ENCODE peak calls at places on chromosomes 4 and X, in five cellular contexts. C, B, V, P and O are unnamed samples. For H3K9me3 and H3K4me1, the result is how much of the 10 kb centered on the place peaks cover.

GRCh38 chr4:2796261-2797187 is 3.6 kb downstream of the SH3BP2 start:
- DNase-seq in V (peak), P (peak), B (peak), C (peak), O (peak)

GRCh38 chr4:39045791-39046221 is 13.6 kb upstream of the TMEM156 start:
- DNase-seq in P (peak), C (peak), V (peak), B (peak), O (no peak)

GRCh38 chrX:151073767-151074166 is 90.6 kb downstream of the HMGB3 start:
- DNase-seq in C (no peak), B (no peak), P (no peak), V (no peak), O (no peak)

GRCh38 chrX:134013092-134013497 is 27.7 kb upstream of the GPC3 start:
- DNase-seq in C (peak), B (peak), V (no peak), P (peak), O (no peak)

GRCh38 chr4:154332681-154333421 is 158.7 kb downstream of the DCHS2 start:
- DNase-seq in P (no peak), B (no peak), V (peak), C (peak), O (no peak)

GRCh38 chr4:13331827-13332226 is 152.3 kb downstream of the RAB28 start:
- DNase-seq in B (no peak), P (no peak), V (no peak), C (no peak), O (no peak)

GRCh38 chrX:38220024-38220935 is at the start of gene SRPX:
- DNase-seq in B (peak), P (peak), C (peak), V (peak), O (no peak)

GRCh38 chr4:24794111-24794860 is 1.1 kb upstream of the SOD3 start:
- DNase-seq in P (peak), B (peak), V (no peak), C (peak), O (peak)

GRCh38 chrX:115232933-115233496 is 881 bp downstream of the LRCH2 start:
- DNase-seq in P (peak), C (no peak), B (no peak), V (no peak), O (no peak)
- H3K4me2 ChIP-seq in P (peak), C (peak), B (peak), V (peak), O (peak)

GRCh38 chr4:11439836-11440235 is 11.1 kb upstream of the HS3ST1 start:
- DNase-seq in C (no peak), V (no peak), P (no peak), B (no peak), O (no peak)
- H3K9me3 ChIP-seq in C (under half), V (under half), P (under half), B (under half), O (under half)

DNA sequence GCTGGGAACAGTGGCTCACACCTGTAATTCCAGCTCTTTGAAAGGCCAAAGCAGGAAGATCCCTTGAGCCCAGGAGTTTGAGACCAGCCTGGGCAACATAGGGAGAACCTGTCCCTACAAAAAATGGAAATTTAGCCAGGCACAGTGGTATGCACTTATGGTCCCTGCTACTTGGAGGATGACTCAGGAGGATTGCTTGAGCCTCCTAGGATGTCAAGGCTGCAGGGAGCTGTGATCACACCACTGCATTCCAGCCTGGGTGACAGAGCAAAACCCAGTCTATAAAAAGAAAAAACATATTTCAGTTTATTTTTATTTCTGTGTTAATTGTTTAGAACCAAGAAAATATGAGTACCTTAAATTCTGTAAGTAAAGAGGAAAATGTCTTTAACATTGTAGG is 123.7 kb downstream of the CBR4 start:
- DNase-seq in V (peak), P (peak), B (peak), C (peak), O (no peak)
- H3K4me1 ChIP-seq in V (under half), P (under half), B (under half), C (under half), O (half or more)

GRCh38 chr4:168734703-168735688 is 238.1 kb downstream of the PALLD start:
- DNase-seq in P (no peak), V (no peak), B (no peak), C (no peak), O (no peak)

GRCh38 chr4:168731706-168732414 is 235.0 kb downstream of the PALLD start:
- DNase-seq in B (no peak), P (no peak), C (no peak), V (no peak), O (no peak)

GRCh38 chr4:168731006-168731636 is 234.3 kb downstream of the PALLD start:
- DNase-seq in V (no peak), B (no peak), P (peak), C (peak), O (peak)

GRCh38 chr4:168735735-168736134 is 238.9 kb downstream of the PALLD start:
- DNase-seq in V (no peak), P (no peak), B (no peak), C (no peak), O (no peak)

DNA sequence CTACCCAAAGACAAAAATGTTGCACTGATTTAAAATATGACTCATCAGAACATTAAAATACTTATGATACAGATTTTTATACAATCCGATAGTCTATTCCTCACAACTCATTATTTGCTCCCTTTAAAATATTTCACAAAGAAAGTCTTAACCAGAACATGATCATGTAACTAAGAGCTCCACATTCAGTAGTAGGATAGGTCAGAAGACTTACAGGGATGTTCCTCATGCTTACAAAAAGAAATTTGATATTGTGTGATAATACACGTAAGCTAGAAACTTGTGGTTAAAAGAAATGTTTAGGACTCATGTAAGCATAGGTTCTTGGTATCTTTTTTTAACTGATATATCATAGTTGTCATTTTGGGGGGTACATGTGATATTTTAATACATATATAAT is 235.9 kb downstream of the PALLD start:
- DNase-seq in C (no peak), B (no peak), P (no peak), V (no peak), O (no peak)
- H3K4me2 ChIP-seq in C (no peak), B (no peak), P (no peak), V (no peak), O (no peak)

GRCh38 chrX:148942754-148943153 is 442.3 kb downstream of the AFF2 start:
- DNase-seq in B (no peak), V (no peak), P (no peak), C (no peak), O (no peak)
- H3K9me3 ChIP-seq in B (under half), V (under half), P (under half), C (under half), O (under half)

DNA sequence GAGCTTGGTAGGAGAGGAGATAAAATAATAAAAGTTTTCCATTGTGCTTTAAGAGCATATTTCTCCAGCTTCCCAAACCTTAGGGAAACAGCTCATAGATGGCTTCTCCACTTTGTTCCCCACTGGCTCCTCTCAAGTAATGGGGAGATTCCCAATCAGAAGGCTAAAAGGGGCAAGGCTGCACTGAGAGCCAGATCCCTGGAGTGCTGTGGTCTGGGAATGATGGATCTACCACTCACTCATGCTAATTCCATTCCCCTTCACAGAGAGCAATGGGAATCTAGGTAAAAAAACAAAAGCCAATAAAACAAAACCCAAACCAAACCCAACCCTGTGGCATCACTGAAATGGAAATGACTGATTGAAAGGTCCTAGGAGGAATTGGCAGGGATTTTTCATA is 219.7 kb upstream of the MBNL3 start:
- DNase-seq in C (no peak), P (no peak), B (no peak), V (no peak), O (no peak)
- H3K4me1 ChIP-seq in C (under half), P (under half), B (under half), V (under half), O (under half)

GRCh38 chrX:153763989-153764755 is at the start of gene PLXNB3:
- DNase-seq in V (peak), P (peak), C (peak), B (peak), O (peak)

GRCh38 chrX:153761863-153762262 is 2.2 kb upstream of the PLXNB3 start:
- DNase-seq in C (no peak), P (no peak), B (no peak), V (no peak), O (peak)

GRCh38 chrX:153762636-153763173 is 1.3 kb upstream of the PLXNB3 start:
- DNase-seq in B (no peak), C (no peak), P (no peak), V (no peak), O (peak)

GRCh38 chrX:153764786-153765137 is 713 bp downstream of the PLXNB3 start:
- DNase-seq in B (no peak), P (no peak), V (no peak), C (no peak), O (peak)

DNA sequence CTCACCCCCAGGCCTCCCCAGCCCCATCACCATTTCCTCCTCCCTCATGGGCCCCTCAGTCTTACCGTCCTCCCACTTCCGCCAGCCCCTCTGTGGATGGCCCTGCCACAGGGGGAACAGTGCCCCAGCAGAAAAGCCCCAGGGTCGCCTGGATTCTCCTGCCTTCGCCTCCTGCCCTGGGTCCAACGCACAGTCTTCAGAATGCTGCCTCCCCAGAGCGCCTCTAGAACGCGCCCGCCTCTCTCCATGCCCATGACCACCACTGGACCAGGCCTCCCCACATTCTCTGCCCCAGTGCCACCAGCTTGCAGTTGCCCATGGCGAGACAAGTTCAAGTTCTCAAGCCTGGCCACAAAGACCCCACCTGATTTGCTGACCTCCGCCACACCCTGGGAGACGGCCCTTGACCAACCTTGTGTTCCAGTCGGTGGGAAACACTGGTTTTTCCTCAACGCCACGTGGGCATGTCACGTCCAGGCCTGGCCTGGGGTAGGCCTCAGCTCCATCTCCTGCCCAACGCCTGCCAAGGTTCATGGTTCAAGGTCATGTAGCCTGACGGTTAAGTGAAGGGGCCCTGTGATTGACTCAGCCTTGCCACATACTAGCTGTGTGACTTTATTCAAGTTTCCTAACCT is 634 bp upstream of the PLXNB3 start:
- DNase-seq in P (no peak), V (no peak), C (no peak), B (no peak), O (peak)
- H3K4me2 ChIP-seq in P (no peak), V (no peak), C (no peak), B (peak), O (no peak)

DNA sequence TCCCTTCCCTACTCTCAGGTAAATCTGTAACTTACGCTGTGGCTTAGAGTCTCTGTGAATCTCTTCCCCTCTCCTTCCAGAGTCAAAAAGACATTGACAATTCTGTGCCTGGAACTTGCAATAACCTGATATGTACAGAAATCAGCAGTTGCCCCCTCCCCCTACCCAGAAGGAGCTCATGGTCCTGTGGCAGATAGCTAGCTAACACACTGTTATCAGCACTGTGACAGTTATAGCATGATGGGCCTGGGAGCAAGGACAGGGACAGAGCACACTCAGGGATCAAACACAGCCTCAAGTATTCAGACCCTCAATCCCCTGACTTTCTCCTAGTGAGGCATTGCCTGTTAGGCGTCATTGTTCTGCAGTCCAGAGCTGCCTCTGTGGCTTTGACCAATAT is 18.7 kb upstream of the MAGEA10 start:
- DNase-seq in V (no peak), C (no peak), P (no peak), B (no peak), O (no peak)
- H3K9me3 ChIP-seq in V (under half), C (under half), P (under half), B (under half), O (under half)

GRCh38 chr4:143377635-143378099 is 41.0 kb downstream of the GAB1 start:
- DNase-seq in P (no peak), C (no peak), V (no peak), B (no peak), O (no peak)
- H3K4me1 ChIP-seq in P (under half), C (under half), V (under half), B (under half), O (under half)